ENCODE peak calls at places on chromosome 2, in nine cellular contexts. S is prostate gland; O is CD8-positive, alpha-beta T cell; X is psoas muscle; G is heart left ventricle; K is CD8-positive, alpha-beta memory T cell; I is colonic mucosa; F is neuronal stem cell; Q is CD4-positive, CD25-positive, alpha-beta regulatory T cell. W is an unnamed sample.
A peak's percentile ranks its signal among the peaks of the same experiment; 100 is the strongest.

GRCh38 chr2:241668839-241669238 is 17.8 kb downstream of the DTYMK start:
- DNase-seq in S (no peak), O (no peak), X (no peak), G (no peak), K (no peak), I (no peak), F (no peak), Q (no peak), W (no peak)

GRCh38 chr2:88177556-88177955 is 7.4 kb downstream of the THNSL2 start:
- DNase-seq in S (no peak), O (no peak), X (no peak), G (no peak), K (no peak), I (no peak), F (no peak), Q (no peak), W (no peak)

GRCh38 chr2:36277146-36277808 is 78.3 kb upstream of the CRIM1 start:
- DNase-seq in S (no peak), O (no peak), X (no peak), G (no peak), K (no peak), I (no peak), F (no peak), Q (no peak), W (no peak)

GRCh38 chr2:111668741-111669140 is 215.3 kb downstream of the ANAPC1 start:
- DNase-seq in S (no peak), O (no peak), X (no peak), G (no peak), K (no peak), I (peak; percentile 10), F (no peak), Q (no peak), W (no peak)

GRCh38 chr2:168565112-168565511 is 109.0 kb downstream of the CERS6 start:
- DNase-seq in S (peak; percentile 23), O (no peak), X (no peak), G (no peak), K (no peak), I (no peak), F (no peak), Q (no peak), W (no peak)

GRCh38 chr2:159921752-159922404 is 123.9 kb upstream of the CD302 start:
- DNase-seq in S (peak; percentile 13), O (peak; percentile 53), X (peak; percentile 54), G (peak; percentile 84), K (peak; percentile 56), I (peak; percentile 84), F (peak; percentile 67), Q (peak; percentile 63), W (peak; percentile 76)

GRCh38 chr2:239274391-239275001 is 126.3 kb downstream of the HDAC4 start:
- DNase-seq in S (no peak), O (no peak), X (peak; percentile 79), G (peak; percentile 49), K (no peak), I (peak; percentile 33), F (peak; percentile 42), Q (no peak), W (no peak)

GRCh38 chr2:158598856-158599517 is 142.2 kb downstream of the PKP4 start:
- DNase-seq in S (no peak), O (no peak), X (no peak), G (no peak), K (no peak), I (no peak), F (no peak), Q (no peak), W (no peak)

GRCh38 chr2:188628989-188629889 is 337.6 kb downstream of the GULP1 start:
- DNase-seq in S (no peak), O (no peak), X (no peak), G (peak; percentile 22), K (no peak), I (no peak), F (no peak), Q (no peak), W (no peak)

GRCh38 chr2:3600256-3600855 is 5.4 kb downstream of the COLEC11 start:
- DNase-seq in S (no peak), O (no peak), X (no peak), G (no peak), K (no peak), I (no peak), F (no peak), Q (no peak), W (no peak)

GRCh38 chr2:143581989-143582719 is 452.9 kb downstream of the ARHGAP15 start:
- DNase-seq in S (no peak), O (no peak), X (no peak), G (no peak), K (no peak), I (no peak), F (no peak), Q (no peak), W (no peak)

GRCh38 chr2:26718949-26719686 is 26.6 kb downstream of the KCNK3 start:
- DNase-seq in S (no peak), O (no peak), X (no peak), G (no peak), K (no peak), I (no peak), F (no peak), Q (no peak), W (no peak)

GRCh38 chr2:168816369-168816768 is 13.9 kb downstream of the NOSTRIN start:
- DNase-seq in S (no peak), O (no peak), X (no peak), G (no peak), K (no peak), I (no peak), F (no peak), Q (no peak), W (no peak)

GRCh38 chr2:132469095-132469494 is 52.5 kb downstream of the GPR39 start:
- DNase-seq in S (no peak), O (no peak), X (no peak), G (no peak), K (no peak), I (no peak), F (no peak), Q (no peak), W (no peak)
- H3K9me3 ChIP-seq in S (no peaks in the 10 kb centered on the region), O (peaks cover 4% of the 10 kb centered on the region), X (peaks cover 12% of the 10 kb centered on the region), G (peaks cover 41% of the 10 kb centered on the region), K (peaks cover 3% of the 10 kb centered on the region), I (no peaks in the 10 kb centered on the region), F (peaks cover 27% of the 10 kb centered on the region), Q (peaks cover 51% of the 10 kb centered on the region), W (peaks cover 12% of the 10 kb centered on the region)

GRCh38 chr2:170165129-170165528 is 12.8 kb upstream of the MYO3B start:
- DNase-seq in S (no peak), O (no peak), X (no peak), G (no peak), K (no peak), I (no peak), F (no peak), Q (no peak), W (no peak)

GRCh38 chr2:170166735-170167134 is 11.2 kb upstream of the MYO3B start:
- DNase-seq in S (no peak), O (no peak), X (no peak), G (no peak), K (no peak), I (no peak), F (no peak), Q (no peak), W (no peak)

GRCh38 chr2:170162261-170162612 is 15.7 kb upstream of the MYO3B start:
- DNase-seq in S (no peak), O (no peak), X (no peak), G (no peak), K (no peak), I (no peak), F (no peak), Q (no peak), W (no peak)

GRCh38 chr2:170161516-170162260 is 16.3 kb upstream of the MYO3B start:
- DNase-seq in S (no peak), O (no peak), X (no peak), G (no peak), K (no peak), I (no peak), F (no peak), Q (no peak), W (no peak)

GRCh38 chr2:170163666-170164065 is 14.3 kb upstream of the MYO3B start:
- DNase-seq in S (no peak), O (no peak), X (no peak), G (no peak), K (no peak), I (no peak), F (no peak), Q (no peak), W (no peak)
- H3K4me1 ChIP-seq in S (no peaks in the 10 kb centered on the region), O (no peaks in the 10 kb centered on the region), X (peaks cover 4% of the 10 kb centered on the region), G (no peaks in the 10 kb centered on the region), K (no peaks in the 10 kb centered on the region), I (no peaks in the 10 kb centered on the region), F (no peaks in the 10 kb centered on the region), Q (no peaks in the 10 kb centered on the region), W (no peaks in the 10 kb centered on the region)

DNA sequence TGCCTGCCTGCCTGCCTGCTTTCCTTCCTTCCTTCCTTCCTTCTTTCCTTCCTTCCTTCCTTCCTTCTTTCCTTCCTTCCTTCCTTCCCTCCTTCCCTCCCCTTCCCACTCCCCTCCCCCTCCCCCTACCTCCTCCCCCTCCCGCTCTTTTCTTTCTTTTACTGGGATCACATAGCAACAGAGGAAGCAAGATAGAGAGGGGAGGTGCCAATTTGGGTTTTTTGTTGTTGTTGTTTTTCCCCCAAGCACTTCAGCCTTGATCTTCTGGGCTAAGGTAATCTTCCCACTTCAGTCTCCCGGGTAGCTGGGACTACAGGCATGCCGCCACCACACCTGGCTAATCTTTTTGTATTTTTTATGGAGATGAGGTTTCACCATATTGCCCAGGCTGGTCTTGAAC is 20.0 kb downstream of the PPM1B start:
- DNase-seq in S (no peak), O (no peak), X (no peak), G (no peak), K (no peak), I (no peak), F (no peak), Q (no peak), W (no peak)
- H3K27ac ChIP-seq in S (no peak overlapping the region), O (no peak overlapping the region), X (no peak overlapping the region), G (no peak overlapping the region), K (no peak overlapping the region), I (no peak overlapping the region), F (no peak overlapping the region), Q (no peak overlapping the region), W (no peak overlapping the region)

DNA sequence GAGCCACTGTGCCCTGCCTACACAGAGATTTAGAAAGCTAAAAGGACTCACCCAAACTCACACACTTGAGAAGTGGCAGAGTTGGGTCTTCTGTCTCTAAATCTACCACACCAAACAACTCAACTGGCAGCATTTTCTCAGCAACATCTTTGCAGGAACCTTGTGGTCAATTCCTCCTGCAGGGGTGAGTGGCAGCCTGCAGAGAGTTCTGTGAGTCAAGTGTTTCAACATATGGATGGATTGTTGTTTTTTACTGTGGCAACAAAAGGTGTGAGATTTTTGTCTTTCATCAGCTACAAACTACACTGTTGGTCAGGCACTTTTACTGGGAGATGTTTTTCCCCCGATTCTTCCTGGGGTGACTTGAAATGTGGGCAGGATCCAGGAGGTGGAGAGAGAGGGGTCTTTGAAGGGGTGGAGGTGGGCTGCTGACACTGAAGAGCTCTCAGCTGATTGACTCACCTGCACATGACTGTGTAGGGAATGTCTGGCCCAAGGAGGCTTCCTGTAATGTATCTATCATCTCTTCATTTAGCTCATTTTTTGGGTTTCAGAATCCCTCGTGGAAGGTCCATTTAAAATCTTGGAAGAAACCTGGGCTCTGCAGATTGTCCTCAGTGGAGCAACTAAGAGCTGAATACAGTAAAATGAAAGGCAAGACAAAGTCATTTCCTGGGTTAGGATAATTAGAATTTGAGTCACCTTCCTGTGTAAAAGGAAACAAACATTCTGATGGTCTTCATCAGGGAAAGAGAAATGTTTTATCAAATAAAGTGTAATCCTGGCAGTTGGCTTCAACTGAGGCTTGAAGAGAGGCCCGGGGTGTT is 98.6 kb downstream of the MSH2 start:
- DNase-seq in S (no peak), O (no peak), X (no peak), G (no peak), K (no peak), I (no peak), F (no peak), Q (no peak), W (no peak)
- H3K9me3 ChIP-seq in S (no peaks in the 10 kb centered on the region), O (peaks cover 5% of the 10 kb centered on the region), X (no peaks in the 10 kb centered on the region), G (peaks cover 6% of the 10 kb centered on the region), K (peaks cover 6% of the 10 kb centered on the region), I (no peaks in the 10 kb centered on the region), F (peaks cover 26% of the 10 kb centered on the region), Q (peaks cover 17% of the 10 kb centered on the region), W (peaks cover 22% of the 10 kb centered on the region)

W was measured in lung.